ENCODE peak calls at places on chromosomes 1 and 21, in eight cellular contexts. One of them, this sample, is unnamed.

GRCh38 chr1:62271932-62272728 is 47.1 kb downstream of the KANK4 start:
- DNase-seq in cardiac fibroblast: no peak
- DNase-seq in brain microvascular endothelial cell: no peak
- DNase-seq in fibroblast of lung: no peak
- DNase-seq in tibial artery: no peak
- DNase-seq in GM06990: no peak
- DNase-seq in lower lobe of right lung: no peak
- DNase-seq in A673: peak
- DNase-seq in this sample: no peak

GRCh38 chr1:70442486-70442885 is 31.4 kb downstream of the CTH start:
- DNase-seq in tibial artery: no peak
- DNase-seq in A673: no peak
- DNase-seq in brain microvascular endothelial cell: no peak
- DNase-seq in lower lobe of right lung: no peak
- DNase-seq in fibroblast of lung: no peak
- DNase-seq in GM06990: no peak
- DNase-seq in cardiac fibroblast: no peak
- DNase-seq in this sample: no peak

GRCh38 chr1:58779837-58780585 is 3.8 kb downstream of the JUN start:
- DNase-seq in lower lobe of right lung: no peak
- DNase-seq in fibroblast of lung: peak
- DNase-seq in brain microvascular endothelial cell: peak
- DNase-seq in A673: peak
- DNase-seq in cardiac fibroblast: peak
- DNase-seq in GM06990: no peak
- DNase-seq in tibial artery: peak
- DNase-seq in this sample: peak

GRCh38 chr1:10836726-10837125 is 40.3 kb upstream of the CASZ1 start:
- DNase-seq in GM06990: no peak
- DNase-seq in A673: no peak
- DNase-seq in tibial artery: no peak
- DNase-seq in fibroblast of lung: no peak
- DNase-seq in brain microvascular endothelial cell: no peak
- DNase-seq in cardiac fibroblast: no peak
- DNase-seq in lower lobe of right lung: no peak
- DNase-seq in this sample: no peak

GRCh38 chr21:28240586-28240985 is 752.1 kb downstream of the LTN1 start:
- DNase-seq in cardiac fibroblast: peak
- DNase-seq in A673: no peak
- DNase-seq in brain microvascular endothelial cell: peak
- DNase-seq in tibial artery: no peak
- DNase-seq in lower lobe of right lung: no peak
- DNase-seq in GM06990: no peak
- DNase-seq in fibroblast of lung: peak
- DNase-seq in this sample: no peak

GRCh38 chr21:25750085-25750484 is 15.3 kb downstream of the GABPA start:
- DNase-seq in GM06990: no peak
- DNase-seq in lower lobe of right lung: no peak
- DNase-seq in A673: no peak
- DNase-seq in cardiac fibroblast: no peak
- DNase-seq in fibroblast of lung: no peak
- DNase-seq in tibial artery: no peak
- DNase-seq in brain microvascular endothelial cell: no peak
- DNase-seq in this sample: no peak

GRCh38 chr1:152111515-152111968 is 3.7 kb downstream of the TCHH start:
- DNase-seq in brain microvascular endothelial cell: peak
- DNase-seq in tibial artery: no peak
- DNase-seq in fibroblast of lung: peak
- DNase-seq in GM06990: peak
- DNase-seq in cardiac fibroblast: no peak
- DNase-seq in A673: peak
- DNase-seq in lower lobe of right lung: no peak
- DNase-seq in this sample: no peak

GRCh38 chr1:15501208-15502032 is 22.6 kb downstream of the CASP9 start:
- DNase-seq in cardiac fibroblast: peak
- DNase-seq in brain microvascular endothelial cell: peak
- DNase-seq in lower lobe of right lung: peak
- DNase-seq in tibial artery: peak
- DNase-seq in A673: peak
- DNase-seq in GM06990: no peak
- DNase-seq in fibroblast of lung: peak
- DNase-seq in this sample: no peak

GRCh38 chr1:8317647-8318360 is at the start of gene SLC45A1:
- DNase-seq in brain microvascular endothelial cell: peak
- DNase-seq in cardiac fibroblast: peak
- DNase-seq in GM06990: peak
- DNase-seq in A673: peak
- DNase-seq in tibial artery: peak
- DNase-seq in lower lobe of right lung: peak
- DNase-seq in fibroblast of lung: peak
- DNase-seq in this sample: no peak

GRCh38 chr1:85330206-85330605 is 53.8 kb upstream of the BCL10 start:
- DNase-seq in fibroblast of lung: peak
- DNase-seq in A673: no peak
- DNase-seq in GM06990: no peak
- DNase-seq in tibial artery: no peak
- DNase-seq in cardiac fibroblast: peak
- DNase-seq in lower lobe of right lung: no peak
- DNase-seq in brain microvascular endothelial cell: peak
- DNase-seq in this sample: no peak

GRCh38 chr1:111735858-111736544 is 3.2 kb downstream of the INKA2 start:
- DNase-seq in brain microvascular endothelial cell: no peak
- DNase-seq in tibial artery: no peak
- DNase-seq in lower lobe of right lung: no peak
- DNase-seq in fibroblast of lung: peak
- DNase-seq in cardiac fibroblast: peak
- DNase-seq in GM06990: no peak
- DNase-seq in A673: peak
- DNase-seq in this sample: no peak

GRCh38 chr1:165235777-165236285 is 120.7 kb downstream of the LMX1A start:
- DNase-seq in tibial artery: no peak
- DNase-seq in lower lobe of right lung: no peak
- DNase-seq in cardiac fibroblast: no peak
- DNase-seq in fibroblast of lung: no peak
- DNase-seq in A673: peak
- DNase-seq in brain microvascular endothelial cell: no peak
- DNase-seq in GM06990: no peak
- DNase-seq in this sample: no peak

GRCh38 chr1:171998711-171999110 is 157.4 kb downstream of the DNM3 start:
- DNase-seq in lower lobe of right lung: no peak
- DNase-seq in tibial artery: no peak
- DNase-seq in brain microvascular endothelial cell: no peak
- DNase-seq in GM06990: no peak
- DNase-seq in fibroblast of lung: no peak
- DNase-seq in A673: no peak
- DNase-seq in cardiac fibroblast: peak
- DNase-seq in this sample: no peak

GRCh38 chr1:177913762-177914540 is 55.9 kb downstream of the SEC16B start:
- DNase-seq in cardiac fibroblast: peak
- DNase-seq in brain microvascular endothelial cell: peak
- DNase-seq in lower lobe of right lung: no peak
- DNase-seq in tibial artery: no peak
- DNase-seq in fibroblast of lung: peak
- DNase-seq in GM06990: no peak
- DNase-seq in A673: peak
- DNase-seq in this sample: no peak

GRCh38 chr1:206658264-206658980 is 23.1 kb downstream of the DYRK3 start:
- DNase-seq in A673: peak
- DNase-seq in fibroblast of lung: no peak
- DNase-seq in brain microvascular endothelial cell: peak
- DNase-seq in GM06990: peak
- DNase-seq in lower lobe of right lung: peak
- DNase-seq in cardiac fibroblast: peak
- DNase-seq in tibial artery: no peak
- DNase-seq in this sample: no peak

GRCh38 chr1:109528296-109528695 is 11.4 kb upstream of the GPR61 start:
- DNase-seq in lower lobe of right lung: no peak
- DNase-seq in fibroblast of lung: no peak
- DNase-seq in tibial artery: no peak
- DNase-seq in brain microvascular endothelial cell: no peak
- DNase-seq in A673: no peak
- DNase-seq in GM06990: no peak
- DNase-seq in cardiac fibroblast: no peak
- DNase-seq in this sample: no peak

GRCh38 chr1:211258310-211258755 is 833 bp upstream of the RCOR3 start:
- DNase-seq in GM06990: peak
- DNase-seq in lower lobe of right lung: peak
- DNase-seq in fibroblast of lung: peak
- DNase-seq in A673: peak
- DNase-seq in brain microvascular endothelial cell: peak
- DNase-seq in cardiac fibroblast: peak
- DNase-seq in tibial artery: peak
- DNase-seq in this sample: no peak

GRCh38 chr1:168469690-168470089 is 74.1 kb downstream of the XCL2 start:
- DNase-seq in lower lobe of right lung: no peak
- DNase-seq in tibial artery: peak
- DNase-seq in cardiac fibroblast: peak
- DNase-seq in fibroblast of lung: peak
- DNase-seq in A673: peak
- DNase-seq in GM06990: no peak
- DNase-seq in brain microvascular endothelial cell: peak
- DNase-seq in this sample: no peak

DNA sequence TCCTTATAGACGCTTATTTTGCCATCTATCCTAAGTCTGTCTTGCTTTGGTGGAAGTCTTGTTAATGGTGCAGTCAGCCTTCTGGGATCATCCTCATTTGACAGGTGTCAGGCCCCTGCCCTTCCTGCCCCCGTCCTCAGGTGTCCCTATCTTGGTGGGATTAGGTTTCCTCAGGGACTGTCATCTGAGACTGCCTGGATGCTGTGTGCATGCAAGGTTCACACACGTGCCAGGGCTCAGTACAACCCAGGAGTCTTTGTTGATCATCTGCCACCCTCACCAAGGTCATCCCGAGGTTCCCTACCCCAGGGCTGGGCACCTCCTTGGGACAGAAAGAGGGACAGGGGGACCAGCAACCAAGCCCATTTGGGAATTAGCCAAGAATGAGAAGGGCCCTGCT is 18.0 kb downstream of the PADI2 start:
- DNase-seq in fibroblast of lung: no peak
- DNase-seq in GM06990: no peak
- DNase-seq in cardiac fibroblast: no peak
- DNase-seq in brain microvascular endothelial cell: no peak
- DNase-seq in lower lobe of right lung: no peak
- DNase-seq in tibial artery: no peak
- DNase-seq in A673: no peak
- DNase-seq in this sample: no peak
- H3K4me3 ChIP-seq in fibroblast of lung: no peak
- H3K4me3 ChIP-seq in GM06990: no peak
- H3K4me3 ChIP-seq in cardiac fibroblast: no peak
- H3K4me3 ChIP-seq in brain microvascular endothelial cell: no peak
- H3K4me3 ChIP-seq in lower lobe of right lung: no peak
- H3K4me3 ChIP-seq in tibial artery: no peak
- H3K4me3 ChIP-seq in A673: no peak
- H3K4me3 ChIP-seq in this sample: no peak

GRCh38 chr1:68751723-68752122 is 254.8 kb upstream of the DEPDC1 start:
- DNase-seq in lower lobe of right lung: no peak
- DNase-seq in fibroblast of lung: no peak
- DNase-seq in cardiac fibroblast: no peak
- DNase-seq in GM06990: no peak
- DNase-seq in brain microvascular endothelial cell: no peak
- DNase-seq in A673: no peak
- DNase-seq in tibial artery: no peak
- DNase-seq in this sample: no peak
- TF ChIP-seq CTCF in lower lobe of right lung: no peak
- TF ChIP-seq CTCF in fibroblast of lung: no peak
- TF ChIP-seq CTCF in cardiac fibroblast: no peak
- TF ChIP-seq CTCF in GM06990: no peak
- TF ChIP-seq CTCF in brain microvascular endothelial cell: peak
- TF ChIP-seq CTCF in A673: no peak
- TF ChIP-seq CTCF in tibial artery: no peak
- TF ChIP-seq CTCF in this sample: peak

DNA sequence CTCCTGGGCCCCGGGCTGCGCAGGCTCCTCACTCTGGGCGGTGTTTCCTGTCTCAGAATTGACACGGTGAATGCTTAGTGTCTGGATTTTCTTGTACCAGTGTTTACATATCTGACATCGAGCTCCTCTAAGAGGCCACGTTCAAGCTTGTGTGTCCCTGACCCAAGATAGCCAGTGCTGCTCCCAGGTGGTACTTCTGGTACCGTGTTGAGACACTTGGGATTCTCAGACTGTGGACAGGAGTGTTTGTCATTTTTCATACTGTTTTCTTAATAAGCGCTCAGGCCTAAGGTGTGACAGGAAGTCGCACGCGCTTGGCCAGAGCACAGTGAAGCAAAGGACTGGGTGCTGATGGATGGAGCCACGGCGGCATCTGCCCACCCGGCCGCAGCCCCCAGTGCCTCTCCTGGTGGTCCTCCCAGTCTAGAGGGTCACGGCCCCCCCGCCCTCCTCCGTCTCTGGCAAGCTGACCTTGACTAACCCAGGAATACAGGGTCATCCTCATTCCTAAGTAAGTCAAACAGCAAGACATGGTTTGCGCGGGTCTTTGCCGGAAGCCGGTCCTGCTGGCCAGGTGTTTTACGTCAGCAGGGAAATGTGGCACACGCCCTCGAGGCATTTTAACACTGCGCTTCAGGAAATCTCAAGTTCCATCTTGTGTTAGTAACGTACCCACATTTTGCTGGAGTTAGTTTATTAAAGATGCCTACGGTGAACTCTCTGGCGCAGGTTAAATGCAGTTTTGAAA is 8.0 kb downstream of the PEX10 start:
- DNase-seq in fibroblast of lung: peak
- DNase-seq in lower lobe of right lung: no peak
- DNase-seq in brain microvascular endothelial cell: no peak
- DNase-seq in GM06990: no peak
- DNase-seq in tibial artery: no peak
- DNase-seq in cardiac fibroblast: no peak
- DNase-seq in A673: no peak
- DNase-seq in this sample: no peak
- H3K4me3 ChIP-seq in fibroblast of lung: no peak
- H3K4me3 ChIP-seq in lower lobe of right lung: no peak
- H3K4me3 ChIP-seq in brain microvascular endothelial cell: no peak
- H3K4me3 ChIP-seq in GM06990: no peak
- H3K4me3 ChIP-seq in tibial artery: no peak
- H3K4me3 ChIP-seq in cardiac fibroblast: no peak
- H3K4me3 ChIP-seq in A673: no peak
- H3K4me3 ChIP-seq in this sample: no peak

DNA sequence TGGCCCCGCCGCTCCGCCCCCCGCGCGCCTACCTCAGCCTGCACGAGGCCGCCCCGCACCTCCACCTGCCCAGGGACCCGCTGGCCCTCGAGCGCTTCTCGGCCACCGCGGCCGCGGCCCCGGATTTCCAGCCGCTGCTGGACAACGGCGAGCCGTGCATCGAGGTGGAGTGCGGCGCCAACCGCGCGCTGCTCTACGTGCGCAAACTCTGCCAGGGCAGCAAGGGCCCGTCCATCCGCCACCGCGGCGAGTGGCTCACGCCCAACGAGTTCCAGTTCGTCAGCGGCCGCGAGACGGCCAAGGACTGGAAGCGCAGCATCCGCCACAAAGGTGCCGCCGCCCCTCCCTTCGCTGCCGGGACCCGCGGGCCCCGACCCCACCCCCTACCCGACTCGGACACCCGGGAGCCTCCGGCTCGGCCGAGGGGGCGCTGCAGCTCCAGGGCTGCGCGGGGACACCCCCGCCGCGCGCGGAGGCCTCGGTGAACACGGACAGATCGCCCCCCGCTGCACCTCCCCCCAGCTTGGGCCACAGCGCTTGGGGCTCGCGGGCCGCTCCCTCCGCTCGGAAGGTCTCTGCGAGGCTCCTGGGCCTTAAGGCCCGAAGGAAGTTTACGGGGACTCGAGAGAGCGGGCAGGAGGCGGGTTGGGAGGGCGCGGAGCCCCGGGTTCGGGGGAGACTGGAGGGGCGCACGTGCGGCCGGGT is 1.0 kb downstream of the SAMD11 start:
- DNase-seq in A673: peak
- DNase-seq in tibial artery: no peak
- DNase-seq in GM06990: no peak
- DNase-seq in lower lobe of right lung: no peak
- DNase-seq in brain microvascular endothelial cell: no peak
- DNase-seq in cardiac fibroblast: peak
- DNase-seq in fibroblast of lung: peak
- DNase-seq in this sample: no peak
- TF ChIP-seq CTCF in A673: peak
- TF ChIP-seq CTCF in tibial artery: no peak
- TF ChIP-seq CTCF in GM06990: no peak
- TF ChIP-seq CTCF in lower lobe of right lung: no peak
- TF ChIP-seq CTCF in brain microvascular endothelial cell: no peak
- TF ChIP-seq CTCF in cardiac fibroblast: no peak
- TF ChIP-seq CTCF in fibroblast of lung: no peak
- TF ChIP-seq CTCF in this sample: no peak